ENCODE peak calls at places on chromosomes 2 and 18, in six cellular contexts. One of them, this sample, is unnamed. For H3K4me1, the result is how much of the 10 kb centered on the place peaks cover.

GRCh38 chr2:48993576-48993975 is 160.7 kb downstream of the FSHR start:
- DNase-seq in A549: no peak
- DNase-seq in HCT116: no peak
- DNase-seq in Peyer's patch: no peak
- DNase-seq in HepG2: no peak
- DNase-seq in ovary: no peak
- DNase-seq in this sample: no peak

GRCh38 chr2:180003566-180003965 is 3.5 kb downstream of the CWC22 start:
- DNase-seq in A549: no peak
- DNase-seq in HCT116: no peak
- DNase-seq in Peyer's patch: no peak
- DNase-seq in HepG2: peak
- DNase-seq in ovary: no peak
- DNase-seq in this sample: no peak

GRCh38 chr2:36700311-36700710 is 3.8 kb downstream of the VIT start:
- DNase-seq in A549: no peak
- DNase-seq in HCT116: no peak
- DNase-seq in Peyer's patch: no peak
- DNase-seq in HepG2: no peak
- DNase-seq in ovary: no peak
- DNase-seq in this sample: no peak

GRCh38 chr2:187470698-187471097 is 22.6 kb upstream of the CALCRL start:
- DNase-seq in A549: no peak
- DNase-seq in HCT116: no peak
- DNase-seq in Peyer's patch: no peak
- DNase-seq in HepG2: no peak
- DNase-seq in ovary: no peak
- DNase-seq in this sample: no peak

GRCh38 chr2:31319391-31320175 is 85.6 kb downstream of the EHD3 start:
- DNase-seq in A549: no peak
- DNase-seq in HCT116: no peak
- DNase-seq in Peyer's patch: peak
- DNase-seq in HepG2: no peak
- DNase-seq in ovary: no peak
- DNase-seq in this sample: peak

GRCh38 chr2:95392730-95393455 is 9.6 kb upstream of the FAHD2A start:
- DNase-seq in A549: no peak
- DNase-seq in HCT116: no peak
- DNase-seq in Peyer's patch: no peak
- DNase-seq in HepG2: no peak
- DNase-seq in ovary: no peak
- DNase-seq in this sample: no peak

GRCh38 chr2:224126001-224126400 is 86.9 kb upstream of the SERPINE2 start:
- DNase-seq in A549: no peak
- DNase-seq in HCT116: no peak
- DNase-seq in Peyer's patch: no peak
- DNase-seq in HepG2: no peak
- DNase-seq in ovary: no peak
- DNase-seq in this sample: no peak

GRCh38 chr2:127661949-127662510 is 13.3 kb downstream of the LIMS2 start:
- DNase-seq in A549: no peak
- DNase-seq in HCT116: no peak
- DNase-seq in Peyer's patch: peak
- DNase-seq in HepG2: no peak
- DNase-seq in ovary: no peak
- DNase-seq in this sample: peak

GRCh38 chr2:145771526-145771925 is 1251.6 kb upstream of the ZEB2 start:
- DNase-seq in A549: no peak
- DNase-seq in HCT116: no peak
- DNase-seq in Peyer's patch: no peak
- DNase-seq in HepG2: no peak
- DNase-seq in ovary: no peak
- DNase-seq in this sample: no peak

GRCh38 chr2:177885828-177886466 is 186.6 kb downstream of the PDE11A start:
- DNase-seq in A549: no peak
- DNase-seq in HCT116: no peak
- DNase-seq in Peyer's patch: no peak
- DNase-seq in HepG2: no peak
- DNase-seq in ovary: no peak
- DNase-seq in this sample: no peak

GRCh38 chr2:174778479-174778962 is 14.2 kb upstream of the CHRNA1 start:
- DNase-seq in A549: no peak
- DNase-seq in HCT116: no peak
- DNase-seq in Peyer's patch: peak
- DNase-seq in HepG2: peak
- DNase-seq in ovary: peak
- DNase-seq in this sample: peak

GRCh38 chr2:69061518-69061917 is 48.5 kb downstream of the ANTXR1 start:
- DNase-seq in A549: no peak
- DNase-seq in HCT116: no peak
- DNase-seq in Peyer's patch: no peak
- DNase-seq in HepG2: no peak
- DNase-seq in ovary: no peak
- DNase-seq in this sample: no peak

GRCh38 chr2:159939946-159940345 is 122.5 kb downstream of the PLA2R1 start:
- DNase-seq in A549: peak
- DNase-seq in HCT116: peak
- DNase-seq in Peyer's patch: no peak
- DNase-seq in HepG2: peak
- DNase-seq in ovary: no peak
- DNase-seq in this sample: no peak

GRCh38 chr2:133977385-133977784 is 276.5 kb upstream of the MGAT5 start:
- DNase-seq in A549: no peak
- DNase-seq in HCT116: no peak
- DNase-seq in Peyer's patch: no peak
- DNase-seq in HepG2: no peak
- DNase-seq in ovary: no peak
- DNase-seq in this sample: no peak

GRCh38 chr2:136670-137069 is 90.4 kb upstream of the FAM110C start:
- DNase-seq in A549: no peak
- DNase-seq in HCT116: no peak
- DNase-seq in Peyer's patch: no peak
- DNase-seq in HepG2: no peak
- DNase-seq in ovary: no peak
- DNase-seq in this sample: no peak

GRCh38 chr2:97726311-97727064 is 13.1 kb downstream of the ZAP70 start:
- DNase-seq in A549: no peak
- DNase-seq in HCT116: no peak
- DNase-seq in Peyer's patch: no peak
- DNase-seq in HepG2: no peak
- DNase-seq in ovary: no peak
- DNase-seq in this sample: no peak

GRCh38 chr18:48992791-48993555 is 42.2 kb upstream of the SMAD7 start:
- DNase-seq in A549: no peak
- DNase-seq in HCT116: no peak
- DNase-seq in Peyer's patch: peak
- DNase-seq in HepG2: no peak
- DNase-seq in ovary: no peak
- DNase-seq in this sample: no peak

GRCh38 chr2:31406593-31407385 is 7.8 kb downstream of the XDH start:
- DNase-seq in A549: no peak
- DNase-seq in HCT116: no peak
- DNase-seq in Peyer's patch: peak
- DNase-seq in HepG2: no peak
- DNase-seq in ovary: no peak
- DNase-seq in this sample: no peak

GRCh38 chr2:35508601-35509000 is 847.0 kb upstream of the CRIM1 start:
- DNase-seq in A549: no peak
- DNase-seq in HCT116: no peak
- DNase-seq in Peyer's patch: no peak
- DNase-seq in HepG2: no peak
- DNase-seq in ovary: no peak
- DNase-seq in this sample: no peak

GRCh38 chr2:45168731-45169338 is 159.6 kb upstream of the SIX2 start:
- DNase-seq in A549: peak
- DNase-seq in HCT116: no peak
- DNase-seq in Peyer's patch: no peak
- DNase-seq in HepG2: no peak
- DNase-seq in ovary: no peak
- DNase-seq in this sample: no peak

GRCh38 chr2:239193925-239194687 is 206.7 kb downstream of the HDAC4 start:
- DNase-seq in A549: peak
- DNase-seq in HCT116: no peak
- DNase-seq in Peyer's patch: no peak
- DNase-seq in HepG2: no peak
- DNase-seq in ovary: peak
- DNase-seq in this sample: no peak

GRCh38 chr2:160924936-160925353 is 235.3 kb upstream of the TANK start:
- DNase-seq in A549: no peak
- DNase-seq in HCT116: no peak
- DNase-seq in Peyer's patch: no peak
- DNase-seq in HepG2: no peak
- DNase-seq in ovary: no peak
- DNase-seq in this sample: no peak

GRCh38 chr2:237818066-237818473 is 19.5 kb downstream of the RBM44 start:
- DNase-seq in A549: no peak
- DNase-seq in HCT116: no peak
- DNase-seq in Peyer's patch: no peak
- DNase-seq in HepG2: no peak
- DNase-seq in ovary: no peak
- DNase-seq in this sample: no peak

GRCh38 chr2:190659553-190659952 is 10.7 kb downstream of the NAB1 start:
- DNase-seq in A549: no peak
- DNase-seq in HCT116: no peak
- DNase-seq in Peyer's patch: no peak
- DNase-seq in HepG2: no peak
- DNase-seq in ovary: no peak
- DNase-seq in this sample: no peak
- H3K4me1 ChIP-seq in A549: under half
- H3K4me1 ChIP-seq in HCT116: under half
- H3K4me1 ChIP-seq in Peyer's patch: under half
- H3K4me1 ChIP-seq in HepG2: under half
- H3K4me1 ChIP-seq in ovary: under half
- H3K4me1 ChIP-seq in this sample: under half

GRCh38 chr2:241609859-241610793 is 26.8 kb downstream of the THAP4 start:
- DNase-seq in A549: no peak
- DNase-seq in HCT116: no peak
- DNase-seq in Peyer's patch: peak
- DNase-seq in HepG2: peak
- DNase-seq in ovary: peak
- DNase-seq in this sample: peak
- TF ChIP-seq POLR2A in A549: no peak
- TF ChIP-seq POLR2A in HCT116: no peak
- TF ChIP-seq POLR2A in Peyer's patch: peak
- TF ChIP-seq POLR2A in HepG2: peak
- TF ChIP-seq POLR2A in ovary: no peak
- TF ChIP-seq POLR2A in this sample: peak

DNA sequence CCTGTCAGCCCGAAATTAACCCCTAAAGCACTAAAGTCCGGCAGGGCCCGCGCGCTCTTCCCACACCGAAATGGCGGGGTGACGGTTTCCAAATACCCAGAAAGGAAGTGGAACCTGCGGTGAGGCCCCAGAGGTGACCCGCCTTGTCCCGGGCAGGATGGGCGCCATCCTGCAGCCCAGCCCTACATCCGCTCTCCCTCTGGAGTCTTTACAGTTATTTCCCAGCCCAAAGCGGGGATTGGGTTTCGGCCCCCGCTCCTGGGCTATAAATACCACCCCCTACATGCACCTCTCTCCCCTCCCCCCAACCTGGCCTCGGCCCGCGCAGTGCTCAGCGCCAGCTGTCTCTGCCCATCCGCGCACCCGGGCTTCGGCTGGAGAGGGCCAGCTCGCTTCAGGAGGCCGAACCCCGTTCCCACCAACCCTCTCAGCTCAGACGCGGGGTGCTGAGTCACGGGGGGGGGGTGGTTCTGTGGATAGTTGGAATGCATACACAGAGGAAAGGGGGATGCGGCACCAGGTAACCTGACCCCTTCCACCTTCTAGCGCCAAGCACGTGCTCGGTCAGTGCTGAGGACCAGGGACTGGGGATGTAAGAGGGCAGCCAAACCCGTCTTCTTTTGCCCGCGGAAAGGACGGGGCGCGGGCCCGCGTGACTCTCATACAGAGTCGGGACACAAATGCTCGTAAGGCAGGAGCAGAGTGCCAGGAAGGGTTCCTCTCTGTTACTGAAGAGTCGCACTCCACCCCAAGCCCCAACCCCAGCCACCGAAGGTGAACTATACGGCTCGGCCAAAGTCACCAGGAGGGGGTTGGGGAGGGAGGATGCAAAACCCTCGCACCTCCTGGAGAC is at the start of gene TUBA4B:
- DNase-seq in A549: peak
- DNase-seq in HCT116: no peak
- DNase-seq in Peyer's patch: peak
- DNase-seq in HepG2: no peak
- DNase-seq in ovary: peak
- DNase-seq in this sample: peak
- H3K4me1 ChIP-seq in A549: under half
- H3K4me1 ChIP-seq in HCT116: under half
- H3K4me1 ChIP-seq in Peyer's patch: under half
- H3K4me1 ChIP-seq in HepG2: half or more
- H3K4me1 ChIP-seq in ovary: under half
- H3K4me1 ChIP-seq in this sample: half or more

DNA sequence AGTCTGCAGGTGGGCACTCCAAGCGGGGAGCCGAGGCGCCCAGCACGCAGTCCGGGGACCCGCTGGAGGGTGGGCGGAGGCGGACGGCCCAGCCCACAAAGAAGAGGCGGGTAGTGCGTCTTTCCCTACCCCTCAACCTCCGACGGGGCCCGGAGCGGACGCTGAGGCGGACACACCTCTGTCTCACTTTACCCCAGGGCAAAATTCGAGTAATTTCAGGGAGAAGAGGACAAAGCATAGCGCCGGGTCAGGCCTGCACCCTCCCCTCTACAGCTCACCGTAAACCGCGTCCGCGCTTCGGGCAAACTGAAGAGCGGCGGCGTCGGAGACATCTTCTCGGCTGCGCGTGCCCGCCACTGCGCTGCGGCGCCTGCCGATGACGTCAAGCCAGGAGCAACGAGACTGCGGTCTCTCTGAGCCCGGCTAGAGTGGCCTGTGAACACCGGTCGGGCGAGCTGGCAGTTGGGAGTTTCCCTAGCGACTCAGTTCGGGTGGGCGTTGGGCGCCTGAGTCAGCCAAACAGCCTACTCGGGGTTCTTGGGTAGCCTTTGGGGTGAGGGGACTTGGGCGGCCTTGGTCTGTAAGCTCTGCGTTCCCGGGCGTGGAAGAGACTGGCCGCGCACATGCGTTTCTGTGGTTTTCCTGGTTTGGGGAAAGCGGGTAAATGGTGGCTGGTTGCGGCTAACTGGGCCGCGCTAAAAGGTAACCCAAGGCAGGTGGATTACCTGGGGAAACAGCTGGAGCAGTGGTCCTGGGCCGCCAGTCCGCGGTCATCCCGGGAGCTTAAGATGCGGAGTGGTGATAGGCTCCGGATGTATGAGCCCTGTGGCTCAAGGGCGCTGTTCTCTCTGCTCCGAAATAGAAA is at the start of gene THOC1:
- DNase-seq in A549: peak
- DNase-seq in HCT116: peak
- DNase-seq in Peyer's patch: peak
- DNase-seq in HepG2: peak
- DNase-seq in ovary: peak
- DNase-seq in this sample: peak
- TF ChIP-seq POLR2A in A549: peak
- TF ChIP-seq POLR2A in HCT116: peak
- TF ChIP-seq POLR2A in Peyer's patch: peak
- TF ChIP-seq POLR2A in HepG2: peak
- TF ChIP-seq POLR2A in ovary: peak
- TF ChIP-seq POLR2A in this sample: peak

GRCh38 chr2:65386340-65386739 is 46.1 kb downstream of the SPRED2 start:
- DNase-seq in A549: no peak
- DNase-seq in HCT116: no peak
- DNase-seq in Peyer's patch: no peak
- DNase-seq in HepG2: no peak
- DNase-seq in ovary: no peak
- DNase-seq in this sample: no peak
- H3K4me1 ChIP-seq in A549: under half
- H3K4me1 ChIP-seq in HCT116: half or more
- H3K4me1 ChIP-seq in Peyer's patch: under half
- H3K4me1 ChIP-seq in HepG2: half or more
- H3K4me1 ChIP-seq in ovary: under half
- H3K4me1 ChIP-seq in this sample: under half